ENCODE peak calls at places on chromosomes 7 and 10, in ten cellular contexts. X, J, Z, C, P, F, H, I, W and L are unnamed samples.
A peak's percentile ranks its signal among the peaks of the same experiment; 100 is the strongest.

GRCh38 chr10:110634527-110635209 is 9.5 kb upstream of the RBM20 start:
- DNase-seq in J (no peak), X (no peak), P (no peak), W (no peak), F (no peak), C (no peak), H (no peak), I (no peak), Z (no peak), L (no peak)

GRCh38 chr10:128078136-128078969 is 47.9 kb downstream of the MKI67 start:
- DNase-seq in C (peak; percentile 74), Z (peak; percentile 7), J (peak; percentile 49), X (peak; percentile 39), I (peak; percentile 32), W (no peak), P (no peak), H (no peak), F (no peak), L (peak; percentile 28)

GRCh38 chr10:121880842-121881423 is 46.9 kb downstream of the ATE1 start:
- DNase-seq in C (no peak), Z (no peak), H (no peak), X (no peak), J (no peak), W (no peak), I (no peak), F (no peak), P (no peak), L (no peak)

GRCh38 chr7:71372991-71373390 is 241.0 kb downstream of the GALNT17 start:
- DNase-seq in X (no peak), C (no peak), F (no peak), J (no peak), P (no peak), I (no peak), H (no peak), Z (no peak), W (no peak), L (no peak)

GRCh38 chr10:58586282-58586681 is 73.6 kb downstream of the BICC1 start:
- DNase-seq in C (no peak), X (no peak), P (no peak), F (no peak), I (no peak), Z (no peak), H (no peak), W (no peak), J (no peak), L (no peak)

GRCh38 chr7:79182283-79182682 is 271.2 kb downstream of the MAGI2 start:
- DNase-seq in J (no peak), F (no peak), P (no peak), X (no peak), I (no peak), Z (peak; percentile 61), H (no peak), W (peak; percentile 19), C (no peak), L (no peak)

GRCh38 chr7:219581-220150 is 27.3 kb downstream of the FAM20C start:
- DNase-seq in H (no peak), X (no peak), F (no peak), Z (no peak), W (no peak), P (no peak), I (no peak), C (no peak), J (no peak), L (no peak)

GRCh38 chr10:88840104-88840503 is 11.5 kb downstream of the ANKRD22 start:
- DNase-seq in F (no peak), X (no peak), P (no peak), Z (no peak), H (no peak), J (no peak), C (no peak), W (no peak), I (no peak), L (no peak)

GRCh38 chr7:125136341-125136740 is 206.7 kb upstream of the POT1 start:
- DNase-seq in J (no peak), C (no peak), P (no peak), I (peak; percentile 17), Z (no peak), F (no peak), W (no peak), X (no peak), H (no peak), L (peak; percentile 32)

GRCh38 chr10:11881477-11882417 is 58.6 kb downstream of the PROSER2 start:
- DNase-seq in P (peak; percentile 64), C (no peak), F (no peak), I (peak; percentile 52), X (no peak), W (no peak), Z (no peak), H (peak; percentile 14), J (no peak), L (peak; percentile 94)

GRCh38 chr10:96512997-96513685 is 585 bp downstream of the TLL2 start:
- DNase-seq in H (no peak), C (no peak), J (peak; percentile 21), P (no peak), I (no peak), F (no peak), W (no peak), Z (no peak), X (peak; percentile 37), L (no peak)

GRCh38 chr7:158695726-158696452 is 8.7 kb downstream of the NCAPG2 start:
- DNase-seq in C (peak; percentile 57), P (no peak), X (peak; percentile 57), W (no peak), J (peak; percentile 51), Z (peak; percentile 52), H (peak; percentile 43), I (no peak), F (peak; percentile 67), L (peak; percentile 34)

GRCh38 chr10:86446424-86446823 is 75.2 kb downstream of the WAPL start:
- DNase-seq in H (no peak), W (no peak), P (no peak), F (no peak), J (no peak), C (no peak), I (no peak), Z (no peak), X (no peak), L (no peak)

GRCh38 chr7:20454202-20454601 is 123.5 kb downstream of the ITGB8 start:
- DNase-seq in X (no peak), I (no peak), Z (no peak), J (no peak), H (no peak), C (no peak), W (no peak), F (no peak), P (no peak), L (no peak)